ENCODE peak calls at places on chromosome 19, in eight cellular contexts. T, N, L, M, O, D, K and W are unnamed samples.

GRCh38 chr19:2714531-2715269 is 6.5 kb downstream of the DIRAS1 start:
- DNase-seq in T (no peak), N (no peak), L (no peak), M (no peak), O (no peak), D (no peak), K (no peak), W (no peak)

GRCh38 chr19:16520074-16520973 is 21.9 kb downstream of the CHERP start:
- DNase-seq in T (no peak), N (no peak), L (no peak), M (no peak), O (no peak), D (no peak), K (no peak), W (no peak)

GRCh38 chr19:1624458-1624857 is 19.2 kb upstream of the UQCR11 start:
- DNase-seq in T (peak), N (peak), L (no peak), M (peak), O (peak), D (peak), K (peak), W (no peak)

GRCh38 chr19:10270616-10271394 is at the start of gene ICAM1:
- DNase-seq in T (peak), N (peak), L (peak), M (peak), O (peak), D (peak), K (peak), W (peak)

GRCh38 chr19:30856376-30856775 is 484.2 kb downstream of the ZNF536 start:
- DNase-seq in T (no peak), N (no peak), L (no peak), M (no peak), O (no peak), D (no peak), K (no peak), W (no peak)

GRCh38 chr19:48351341-48351752 is 12.4 kb downstream of the TMEM143 start:
- DNase-seq in T (peak), N (peak), L (no peak), M (peak), O (peak), D (peak), K (peak), W (peak)

GRCh38 chr19:1397838-1398237 is 3.5 kb downstream of the GAMT start:
- DNase-seq in T (no peak), N (no peak), L (no peak), M (no peak), O (no peak), D (no peak), K (no peak), W (no peak)

GRCh38 chr19:49441210-49441959 is at the start of gene SLC17A7:
- DNase-seq in T (peak), N (peak), L (peak), M (no peak), O (no peak), D (no peak), K (no peak), W (no peak)

GRCh38 chr19:17302391-17303166 is 646 bp downstream of the ABHD8 start:
- DNase-seq in T (peak), N (no peak), L (peak), M (no peak), O (no peak), D (no peak), K (peak), W (no peak)

GRCh38 chr19:11494634-11495285 is 10.9 kb downstream of the ZNF653 start:
- DNase-seq in T (no peak), N (no peak), L (no peak), M (no peak), O (no peak), D (no peak), K (no peak), W (no peak)

GRCh38 chr19:29292562-29292961 is 79.6 kb upstream of the UQCRFS1 start:
- DNase-seq in T (no peak), N (no peak), L (no peak), M (no peak), O (no peak), D (no peak), K (no peak), W (no peak)

GRCh38 chr19:11530432-11530831 is 1.5 kb upstream of the ECSIT start:
- DNase-seq in T (no peak), N (peak), L (peak), M (peak), O (peak), D (peak), K (peak), W (peak)

GRCh38 chr19:42357290-42357689 is 31.9 kb downstream of the MEGF8 start:
- DNase-seq in T (no peak), N (no peak), L (no peak), M (no peak), O (no peak), D (no peak), K (no peak), W (no peak)

GRCh38 chr19:40717880-40718773 is 1.2 kb downstream of the ITPKC start:
- DNase-seq in T (no peak), N (peak), L (peak), M (peak), O (no peak), D (peak), K (peak), W (peak)

GRCh38 chr19:8641908-8642547 is 11.6 kb downstream of the NFILZ start:
- DNase-seq in T (peak), N (no peak), L (no peak), M (no peak), O (peak), D (peak), K (no peak), W (peak)

GRCh38 chr19:39246951-39247669 is 1.5 kb downstream of the IFNL4 start:
- DNase-seq in T (peak), N (peak), L (no peak), M (no peak), O (peak), D (peak), K (no peak), W (no peak)

GRCh38 chr19:17719730-17720486 is 628 bp downstream of the MAP1S start:
- DNase-seq in T (peak), N (peak), L (no peak), M (peak), O (no peak), D (no peak), K (peak), W (peak)

GRCh38 chr19:3868770-3869456 is at the start of gene ZFR2:
- DNase-seq in T (peak), N (no peak), L (no peak), M (no peak), O (no peak), D (no peak), K (no peak), W (no peak)

GRCh38 chr19:17515408-17516149 is 4.1 kb downstream of the PGLS start:
- DNase-seq in T (no peak), N (no peak), L (no peak), M (no peak), O (no peak), D (no peak), K (no peak), W (no peak)

GRCh38 chr19:45040059-45040767 is 1.4 kb downstream of the CLASRP start:
- DNase-seq in T (no peak), N (no peak), L (no peak), M (no peak), O (no peak), D (no peak), K (no peak), W (no peak)

GRCh38 chr19:45038931-45039893 is at the start of gene CLASRP:
- DNase-seq in T (peak), N (peak), L (peak), M (peak), O (peak), D (peak), K (peak), W (peak)

GRCh38 chr19:45035755-45036154 is 3.1 kb upstream of the CLASRP start:
- DNase-seq in T (no peak), N (no peak), L (no peak), M (no peak), O (no peak), D (no peak), K (no peak), W (no peak)

GRCh38 chr19:45041125-45041524 is 2.3 kb downstream of the CLASRP start:
- DNase-seq in T (no peak), N (no peak), L (no peak), M (no peak), O (no peak), D (no peak), K (no peak), W (no peak)

DNA sequence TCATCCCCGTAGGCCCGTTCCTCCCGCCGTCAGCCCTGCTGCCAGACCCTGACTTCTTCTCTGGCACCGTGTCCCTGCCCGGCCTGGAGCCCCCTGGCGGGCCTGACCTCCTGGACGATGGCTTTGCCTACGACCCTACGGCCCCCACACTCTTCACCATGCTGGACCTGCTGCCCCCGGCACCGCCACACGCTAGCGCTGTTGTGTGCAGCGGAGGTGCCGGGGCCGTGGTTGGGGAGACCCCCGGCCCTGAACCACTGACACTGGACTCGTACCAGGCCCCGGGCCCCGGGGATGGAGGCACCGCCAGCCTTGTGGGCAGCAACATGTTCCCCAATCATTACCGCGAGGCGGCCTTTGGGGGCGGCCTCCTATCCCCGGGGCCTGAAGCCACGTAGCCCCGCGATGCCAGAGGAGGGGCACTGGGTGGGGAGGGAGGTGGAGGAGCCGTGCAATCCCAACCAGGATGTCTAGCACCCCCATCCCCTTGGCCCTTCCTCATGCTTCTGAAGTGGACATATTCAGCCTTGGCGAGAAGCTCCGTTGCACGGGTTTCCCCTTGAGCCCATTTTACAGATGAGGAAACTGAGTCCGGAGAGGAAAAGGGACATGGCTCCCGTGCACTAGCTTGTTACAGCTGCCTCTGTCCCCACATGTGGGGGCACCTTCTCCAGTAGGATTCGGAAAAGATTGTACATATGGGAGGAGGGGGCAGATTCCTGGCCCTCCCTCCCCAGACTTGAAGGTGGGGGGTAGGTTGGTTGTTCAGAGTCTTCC is 1.3 kb upstream of the CLASRP start:
- DNase-seq in T (no peak), N (no peak), L (no peak), M (no peak), O (no peak), D (no peak), K (peak), W (no peak)
- TF ChIP-seq CTCF in T (no peak), N (no peak), L (no peak), M (no peak), O (no peak), D (no peak), K (no peak), W (no peak)

GRCh38 chr19:50486823-50487515 is 10.3 kb upstream of the GARIN5A start:
- DNase-seq in T (peak), N (no peak), L (no peak), M (no peak), O (peak), D (peak), K (no peak), W (peak)
- TF ChIP-seq CTCF in T (peak), N (no peak), L (no peak), M (no peak), O (peak), D (peak), K (no peak), W (peak)

DNA sequence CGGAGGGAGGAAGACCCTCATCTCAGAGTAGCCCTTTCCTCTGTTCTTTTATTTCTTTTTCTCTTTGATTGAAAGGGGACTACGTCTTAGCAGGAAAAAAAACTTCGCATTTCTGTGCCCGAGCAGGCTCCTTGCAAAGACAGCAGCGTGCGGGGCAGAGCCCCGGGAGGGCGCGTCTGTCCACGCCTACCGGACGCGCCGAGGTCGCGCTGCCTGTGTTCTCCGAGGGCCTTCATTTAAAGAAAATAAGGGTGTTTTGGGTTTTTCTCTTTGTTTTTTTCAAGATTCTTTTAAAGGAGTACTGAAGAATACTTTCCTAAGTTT is 29.2 kb downstream of the CERS1 start:
- DNase-seq in T (no peak), N (no peak), L (no peak), M (no peak), O (no peak), D (no peak), K (no peak), W (no peak)
- TF ChIP-seq CTCF in T (peak), N (peak), L (no peak), M (no peak), O (no peak), D (no peak), K (no peak), W (no peak)

GRCh38 chr19:46733693-46734240 is 12.1 kb upstream of the FKRP start:
- DNase-seq in T (no peak), N (no peak), L (no peak), M (no peak), O (no peak), D (no peak), K (no peak), W (no peak)

GRCh38 chr19:46731007-46731501 is 14.1 kb upstream of the PRKD2 start:
- DNase-seq in T (no peak), N (no peak), L (no peak), M (peak), O (peak), D (peak), K (no peak), W (peak)

GRCh38 chr19:46732172-46732938 is 13.5 kb upstream of the FKRP start:
- DNase-seq in T (no peak), N (no peak), L (no peak), M (no peak), O (no peak), D (no peak), K (no peak), W (no peak)

GRCh38 chr19:46731584-46731983 is 14.3 kb upstream of the FKRP start:
- DNase-seq in T (no peak), N (no peak), L (no peak), M (no peak), O (no peak), D (no peak), K (no peak), W (no peak)

DNA sequence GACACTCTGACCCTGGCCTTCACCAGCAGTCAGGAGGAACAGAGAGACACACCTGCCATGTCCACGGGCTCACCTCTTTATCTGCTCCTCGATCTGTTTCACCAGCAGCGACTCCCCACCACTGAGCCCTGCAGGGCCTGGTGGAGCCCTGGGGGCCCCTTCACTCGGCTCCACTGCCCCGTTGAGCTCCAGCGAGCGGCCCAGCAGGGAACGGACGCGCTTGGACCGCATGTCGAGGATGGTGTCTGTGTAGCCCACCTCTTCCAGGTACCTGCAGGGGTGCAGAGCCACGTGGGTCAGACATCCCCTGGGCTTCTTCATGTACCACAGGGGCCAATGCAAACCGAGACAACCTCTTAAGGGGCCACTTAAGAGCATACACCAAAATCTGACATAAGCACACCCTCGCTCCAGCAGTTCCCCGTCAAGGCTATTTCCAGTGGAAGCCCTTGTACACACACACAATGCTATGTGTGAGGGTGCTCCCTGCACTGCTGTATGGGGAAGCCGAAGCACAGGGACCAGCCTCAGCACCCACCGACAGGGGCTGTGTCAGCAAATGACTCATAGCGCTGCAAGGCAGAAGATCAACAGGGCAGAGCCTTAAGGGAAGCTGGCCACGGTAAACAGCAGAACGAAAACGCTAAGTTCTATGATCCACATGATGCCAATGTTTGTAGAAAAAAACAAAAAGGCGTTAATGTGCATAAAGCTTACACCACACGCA is 12.7 kb upstream of the FKRP start:
- DNase-seq in T (no peak), N (no peak), L (no peak), M (no peak), O (peak), D (peak), K (no peak), W (no peak)
- TF ChIP-seq CTCF in T (no peak), N (no peak), L (no peak), M (no peak), O (peak), D (no peak), K (no peak), W (no peak)